ENCODE peak calls at places on chromosomes 12 and 14, in four cellular contexts. Y is epithelial cell of prostate; P is CD8-positive, alpha-beta T cell; H is cardiac muscle cell. G is an unnamed sample.

GRCh38 chr12:34390846-34391700 is 368.8 kb downstream of the ALG10 start:
- DNase-seq in P (no peak), H (no peak), Y (no peak), G (no peak)

GRCh38 chr14:48536318-48536717 is 860.9 kb upstream of the MDGA2 start:
- DNase-seq in P (no peak), Y (no peak), H (peak), G (peak)

GRCh38 chr12:100995201-100995600 is 200.6 kb downstream of the ANO4 start:
- DNase-seq in H (no peak), Y (no peak), P (no peak), G (no peak)

GRCh38 chr14:92724516-92725340 is 23.7 kb downstream of the LGMN start:
- DNase-seq in H (peak), P (no peak), Y (no peak), G (no peak)

GRCh38 chr12:7966558-7966957 is 30.6 kb upstream of the SLC2A3 start:
- DNase-seq in H (no peak), P (no peak), Y (no peak), G (no peak)

GRCh38 chr12:40226652-40227051 is 1.9 kb downstream of the LRRK2 start:
- DNase-seq in P (no peak), H (no peak), Y (no peak), G (no peak)

GRCh38 chr12:78275886-78276285 is 445.2 kb downstream of the NAV3 start:
- DNase-seq in Y (no peak), H (no peak), P (no peak), G (no peak)

GRCh38 chr12:5966486-5967095 is 21.5 kb upstream of the ANO2 start:
- DNase-seq in P (no peak), Y (no peak), H (no peak), G (no peak)

GRCh38 chr12:104691661-104692334 is 235.1 kb downstream of the CHST11 start:
- DNase-seq in Y (no peak), P (no peak), H (no peak), G (no peak)

GRCh38 chr12:96516472-96517417 is 27.4 kb downstream of the CFAP54 start:
- DNase-seq in H (peak), Y (peak), P (peak), G (peak)

GRCh38 chr14:32710351-32711102 is 228.2 kb upstream of the NPAS3 start:
- DNase-seq in H (no peak), Y (no peak), P (no peak), G (no peak)

GRCh38 chr12:107319536-107320030 is 226.2 kb upstream of the CRY1 start:
- DNase-seq in Y (no peak), P (peak), H (peak), G (no peak)

GRCh38 chr12:22046090-22046967 is at the start of gene CMAS:
- DNase-seq in H (peak), Y (no peak), P (peak), G (peak)

GRCh38 chr12:132359551-132359950 is 30.2 kb upstream of the GALNT9 start:
- DNase-seq in H (no peak), P (no peak), Y (no peak), G (no peak)

GRCh38 chr14:105199093-105199492 is 18.0 kb upstream of the NUDT14 start:
- DNase-seq in P (no peak), H (no peak), Y (no peak), G (peak)

GRCh38 chr12:32181498-32182175 is 75.0 kb downstream of the BICD1 start:
- DNase-seq in Y (no peak), H (no peak), P (no peak), G (no peak)

GRCh38 chr14:32896979-32897723 is 41.5 kb upstream of the NPAS3 start:
- DNase-seq in Y (no peak), P (no peak), H (no peak), G (no peak)

GRCh38 chr12:32116897-32117296 is 10.2 kb downstream of the BICD1 start:
- DNase-seq in Y (peak), H (no peak), P (no peak), G (no peak)

GRCh38 chr14:90814806-90815566 is 1.2 kb downstream of the TTC7B start:
- DNase-seq in H (no peak), Y (no peak), P (no peak), G (no peak)

GRCh38 chr12:2115101-2115845 is 62.5 kb downstream of the CACNA1C start:
- DNase-seq in Y (no peak), H (no peak), P (no peak), G (no peak)

GRCh38 chr12:31204995-31205582 is 120.9 kb downstream of the SINHCAF start:
- DNase-seq in Y (peak), H (no peak), P (no peak), G (no peak)

GRCh38 chr12:78330131-78330530 is 499.4 kb downstream of the NAV3 start:
- DNase-seq in P (no peak), H (no peak), Y (no peak), G (no peak)

GRCh38 chr12:91381309-91381804 is 198.7 kb upstream of the DCN start:
- DNase-seq in H (peak), Y (peak), P (no peak), G (peak)

GRCh38 chr12:6090786-6091185 is 33.7 kb downstream of the VWF start:
- DNase-seq in Y (no peak), H (no peak), P (no peak), G (no peak)

GRCh38 chr12:64900540-64900939 is 76.1 kb downstream of the TBC1D30 start:
- DNase-seq in Y (no peak), P (no peak), H (no peak), G (no peak)

GRCh38 chr14:68554231-68554630 is 238.6 kb downstream of the ZFP36L1 start:
- DNase-seq in Y (no peak), P (peak), H (no peak), G (no peak)

GRCh38 chr14:68553326-68553725 is 239.5 kb downstream of the ZFP36L1 start:
- DNase-seq in Y (no peak), P (peak), H (no peak), G (no peak)

GRCh38 chr14:68557648-68558047 is 235.2 kb downstream of the ZFP36L1 start:
- DNase-seq in Y (no peak), H (no peak), P (no peak), G (no peak)

GRCh38 chr14:68558096-68558495 is 234.8 kb downstream of the ZFP36L1 start:
- DNase-seq in Y (no peak), P (no peak), H (no peak), G (no peak)

GRCh38 chr14:68556253-68556652 is 236.6 kb downstream of the ZFP36L1 start:
- DNase-seq in P (no peak), H (no peak), Y (no peak), G (peak)
- H3K27ac ChIP-seq in P (no peak), H (no peak), Y (no peak), G (peak)

GRCh38 chr12:130160711-130161231 is 1.5 kb upstream of the FZD10 start:
- DNase-seq in P (no peak), Y (no peak), H (no peak), G (no peak)
- H3K27ac ChIP-seq in P (no peak), Y (no peak), H (no peak), G (no peak)

GRCh38 chr12:124519741-124520140 is 47.7 kb downstream of the NCOR2 start:
- DNase-seq in Y (no peak), P (no peak), H (no peak), G (no peak)
- H3K27ac ChIP-seq in Y (peak), P (no peak), H (peak), G (peak)

DNA sequence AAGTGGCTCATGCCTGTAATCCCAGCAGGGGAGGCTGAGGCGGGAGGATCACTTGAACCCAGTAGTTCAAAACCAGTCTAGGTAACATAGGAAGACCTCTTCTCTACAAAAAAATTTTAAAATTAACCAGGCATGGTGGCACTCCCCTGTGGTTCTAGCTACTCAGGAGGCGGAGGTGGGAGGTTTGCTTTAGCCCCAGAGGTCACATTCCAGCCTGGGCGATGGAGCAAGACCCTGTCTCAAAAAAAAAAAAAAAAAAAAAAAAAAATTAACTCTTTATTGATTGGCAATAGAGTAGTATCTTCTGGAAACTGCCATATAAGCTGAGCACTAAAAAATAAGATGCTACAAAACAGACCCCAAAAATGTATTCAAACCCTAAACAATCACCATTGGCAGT is 69.5 kb downstream of the LLPH start:
- DNase-seq in Y (no peak), H (no peak), P (no peak), G (no peak)
- H3K27ac ChIP-seq in Y (no peak), H (no peak), P (no peak), G (no peak)

GRCh38 chr14:103702497-103703432 is 12.5 kb downstream of the XRCC3 start:
- DNase-seq in H (no peak), Y (no peak), P (no peak), G (no peak)
- H3K27ac ChIP-seq in H (no peak), Y (no peak), P (no peak), G (no peak)

DNA sequence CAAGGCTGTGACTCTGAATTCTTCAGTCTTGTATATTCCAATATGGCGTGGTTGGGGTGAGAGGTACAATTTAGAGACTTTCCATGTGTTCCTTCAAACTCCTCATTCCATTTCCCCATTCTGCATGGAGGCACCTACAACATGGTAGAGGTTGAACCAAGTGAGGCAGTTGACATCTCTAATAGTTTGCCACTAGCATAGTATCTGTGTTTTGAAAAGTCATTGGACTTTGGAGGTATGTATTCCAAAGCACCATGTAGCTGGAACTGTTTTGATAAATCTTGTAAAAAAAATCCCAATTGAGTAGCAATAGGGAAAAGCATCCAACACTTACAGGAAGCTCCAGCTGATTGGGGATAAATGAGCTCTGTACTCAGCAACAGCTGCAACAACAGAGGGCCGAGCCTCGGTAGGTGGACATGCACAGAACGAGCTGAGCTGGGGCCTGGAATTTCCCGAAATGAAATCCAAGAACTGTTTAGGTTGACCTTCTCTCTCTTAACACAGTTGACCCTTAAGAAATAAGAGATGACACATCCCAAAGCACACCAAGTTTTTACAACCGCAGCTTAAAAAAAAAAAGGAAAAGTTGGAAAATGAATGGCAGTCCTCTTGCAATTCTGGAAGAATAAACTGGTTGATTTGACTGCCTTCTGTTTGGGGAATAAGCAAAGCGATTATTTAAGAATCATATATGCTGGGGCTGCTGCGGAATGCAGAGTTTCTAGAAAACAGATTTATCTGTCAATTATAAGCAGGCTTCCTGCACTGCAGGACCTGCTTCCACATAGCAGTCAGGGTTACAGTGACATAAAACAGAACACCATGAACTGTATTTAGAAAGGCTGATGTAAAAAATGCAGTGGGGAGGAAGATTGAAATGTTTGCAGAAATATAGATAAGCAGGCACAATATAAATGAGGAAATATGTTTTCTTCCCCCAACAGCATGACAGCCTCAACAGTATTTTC is 194.6 kb upstream of the KRR1 start:
- DNase-seq in H (peak), P (no peak), Y (no peak), G (no peak)
- H3K27ac ChIP-seq in H (peak), P (no peak), Y (peak), G (no peak)

DNA sequence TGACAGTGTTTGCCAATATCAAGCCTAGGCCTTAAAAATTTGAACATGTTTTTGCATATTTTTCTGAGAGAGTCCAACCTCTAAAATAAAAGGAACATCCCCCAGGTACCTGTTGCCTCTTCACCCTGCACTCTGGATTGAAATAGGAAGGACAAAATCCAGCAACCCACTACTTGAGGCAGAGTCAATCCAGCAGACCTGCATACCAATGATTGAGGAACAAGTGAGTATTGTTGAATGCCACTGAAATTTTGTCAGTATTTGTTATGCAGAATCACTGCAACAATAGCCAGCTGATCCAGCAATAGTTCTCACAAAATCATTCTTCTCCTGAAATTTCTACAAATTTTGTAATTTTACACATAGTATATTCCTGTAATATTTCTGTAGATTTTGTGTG is 460.6 kb upstream of the FOXG1 start:
- DNase-seq in Y (no peak), H (no peak), P (no peak), G (no peak)
- H3K27ac ChIP-seq in Y (no peak), H (no peak), P (no peak), G (no peak)

GRCh38 chr12:88242161-88242925 is 100.2 kb downstream of the TMTC3 start:
- DNase-seq in Y (peak), H (no peak), P (no peak), G (no peak)
- H3K27ac ChIP-seq in Y (peak), H (no peak), P (no peak), G (no peak)

GRCh38 chr12:623172-623864 is 39.9 kb downstream of the NINJ2 start:
- DNase-seq in P (no peak), H (no peak), Y (no peak), G (no peak)
- H3K27ac ChIP-seq in P (no peak), H (no peak), Y (no peak), G (no peak)

GRCh38 chr12:110744697-110745264 is 2.1 kb upstream of the PPP1CC start:
- DNase-seq in Y (no peak), P (no peak), H (no peak), G (no peak)
- H3K27ac ChIP-seq in Y (peak), P (no peak), H (no peak), G (no peak)